ENCODE peak calls at places on chromosomes 7 and 10, in five cellular contexts. One of them, this sample, is unnamed.
A peak's percentile ranks its signal among the peaks of the same experiment; 100 is the strongest.

GRCh38 chr7:126988022-126988421 is 264.7 kb downstream of the GRM8 start:
- DNase-seq in A172: no peak
- DNase-seq in epithelial cell of esophagus: no peak
- DNase-seq in uterus: no peak
- DNase-seq in CD8-positive, alpha-beta T cell: no peak
- DNase-seq in this sample: no peak

GRCh38 chr10:114691442-114691941 is 33.4 kb upstream of the ABLIM1 start:
- DNase-seq in CD8-positive, alpha-beta T cell: no peak
- DNase-seq in uterus: no peak
- DNase-seq in A172: peak; percentile 50
- DNase-seq in epithelial cell of esophagus: peak; percentile 48
- DNase-seq in this sample: peak; percentile 70

GRCh38 chr10:68826764-68827591 is at the start of gene STOX1:
- DNase-seq in A172: peak; percentile 31
- DNase-seq in uterus: peak; percentile 36
- DNase-seq in CD8-positive, alpha-beta T cell: peak; percentile 14
- DNase-seq in epithelial cell of esophagus: peak; percentile 68
- DNase-seq in this sample: peak; percentile 71

GRCh38 chr7:152505606-152506005 is 69.8 kb upstream of the KMT2C start:
- DNase-seq in CD8-positive, alpha-beta T cell: no peak
- DNase-seq in A172: no peak
- DNase-seq in epithelial cell of esophagus: no peak
- DNase-seq in uterus: no peak
- DNase-seq in this sample: no peak

GRCh38 chr7:122829962-122830361 is 56.3 kb downstream of the CADPS2 start:
- DNase-seq in CD8-positive, alpha-beta T cell: no peak
- DNase-seq in uterus: no peak
- DNase-seq in A172: no peak
- DNase-seq in epithelial cell of esophagus: no peak
- DNase-seq in this sample: no peak

GRCh38 chr7:31027161-31027965 is 24.7 kb upstream of the ADCYAP1R1 start:
- DNase-seq in A172: no peak
- DNase-seq in uterus: peak; percentile 48
- DNase-seq in epithelial cell of esophagus: no peak
- DNase-seq in CD8-positive, alpha-beta T cell: no peak
- DNase-seq in this sample: no peak

GRCh38 chr10:133000648-133001047 is 58.3 kb upstream of the CFAP46 start:
- DNase-seq in CD8-positive, alpha-beta T cell: no peak
- DNase-seq in A172: no peak
- DNase-seq in epithelial cell of esophagus: no peak
- DNase-seq in uterus: no peak
- DNase-seq in this sample: no peak

GRCh38 chr10:58513189-58514101 is 773 bp downstream of the BICC1 start:
- DNase-seq in epithelial cell of esophagus: peak; percentile 35
- DNase-seq in uterus: peak; percentile 71
- DNase-seq in CD8-positive, alpha-beta T cell: no peak
- DNase-seq in A172: no peak
- DNase-seq in this sample: peak; percentile 95

GRCh38 chr7:134927723-134928122 is 58.6 kb upstream of the AGBL3 start:
- DNase-seq in CD8-positive, alpha-beta T cell: no peak
- DNase-seq in epithelial cell of esophagus: no peak
- DNase-seq in uterus: no peak
- DNase-seq in A172: no peak
- DNase-seq in this sample: no peak

GRCh38 chr7:90006988-90007387 is 147.3 kb upstream of the STEAP1 start:
- DNase-seq in A172: no peak
- DNase-seq in uterus: no peak
- DNase-seq in epithelial cell of esophagus: no peak
- DNase-seq in CD8-positive, alpha-beta T cell: no peak
- DNase-seq in this sample: no peak

GRCh38 chr10:122257041-122257440 is 14.1 kb upstream of the BTBD16 start:
- DNase-seq in uterus: no peak
- DNase-seq in epithelial cell of esophagus: no peak
- DNase-seq in A172: no peak
- DNase-seq in CD8-positive, alpha-beta T cell: no peak
- DNase-seq in this sample: no peak

GRCh38 chr10:27225011-27225590 is 15.5 kb downstream of the ACBD5 start:
- DNase-seq in CD8-positive, alpha-beta T cell: no peak
- DNase-seq in A172: no peak
- DNase-seq in epithelial cell of esophagus: no peak
- DNase-seq in uterus: no peak
- DNase-seq in this sample: no peak

GRCh38 chr10:27153855-27154198 is 357 bp downstream of the YME1L1 start:
- DNase-seq in uterus: no peak
- DNase-seq in epithelial cell of esophagus: peak; percentile 26
- DNase-seq in CD8-positive, alpha-beta T cell: no peak
- DNase-seq in A172: peak; percentile 46
- DNase-seq in this sample: peak; percentile 29

GRCh38 chr10:132450825-132451505 is 54.0 kb downstream of the PWWP2B start:
- DNase-seq in epithelial cell of esophagus: no peak
- DNase-seq in A172: no peak
- DNase-seq in CD8-positive, alpha-beta T cell: no peak
- DNase-seq in uterus: no peak
- DNase-seq in this sample: no peak

GRCh38 chr10:52951819-52952218 is 179.2 kb upstream of the MBL2 start:
- DNase-seq in CD8-positive, alpha-beta T cell: no peak
- DNase-seq in A172: peak; percentile 37
- DNase-seq in epithelial cell of esophagus: peak; percentile 61
- DNase-seq in uterus: no peak
- DNase-seq in this sample: peak; percentile 22

GRCh38 chr7:151087247-151088018 is 1.2 kb downstream of the AGAP3 start:
- DNase-seq in uterus: peak; percentile 56
- DNase-seq in CD8-positive, alpha-beta T cell: no peak
- DNase-seq in epithelial cell of esophagus: peak; percentile 68
- DNase-seq in A172: no peak
- DNase-seq in this sample: peak; percentile 68

GRCh38 chr10:1978593-1978992 is 241.3 kb upstream of the ADARB2 start:
- DNase-seq in uterus: no peak
- DNase-seq in epithelial cell of esophagus: peak; percentile 72
- DNase-seq in CD8-positive, alpha-beta T cell: no peak
- DNase-seq in A172: no peak
- DNase-seq in this sample: no peak

GRCh38 chr10:29761916-29762315 is 127.1 kb upstream of the SVIL start:
- DNase-seq in A172: no peak
- DNase-seq in CD8-positive, alpha-beta T cell: no peak
- DNase-seq in uterus: no peak
- DNase-seq in epithelial cell of esophagus: no peak
- DNase-seq in this sample: no peak

GRCh38 chr7:135552148-135552547 is 5.6 kb upstream of the NUP205 start:
- DNase-seq in CD8-positive, alpha-beta T cell: no peak
- DNase-seq in epithelial cell of esophagus: no peak
- DNase-seq in uterus: no peak
- DNase-seq in A172: no peak
- DNase-seq in this sample: no peak

GRCh38 chr10:50623299-50624153 is at the start of gene SGMS1:
- DNase-seq in epithelial cell of esophagus: peak; percentile 92
- DNase-seq in uterus: peak; percentile 75
- DNase-seq in CD8-positive, alpha-beta T cell: peak; percentile 62
- DNase-seq in A172: peak; percentile 39
- DNase-seq in this sample: peak; percentile 86

GRCh38 chr10:94133239-94133638 is 139.5 kb downstream of the PLCE1 start:
- DNase-seq in uterus: no peak
- DNase-seq in A172: peak; percentile 39
- DNase-seq in epithelial cell of esophagus: peak; percentile 24
- DNase-seq in CD8-positive, alpha-beta T cell: no peak
- DNase-seq in this sample: peak; percentile 60

GRCh38 chr10:70879244-70879643 is 9.1 kb downstream of the PCBD1 start:
- DNase-seq in uterus: no peak
- DNase-seq in epithelial cell of esophagus: no peak
- DNase-seq in CD8-positive, alpha-beta T cell: no peak
- DNase-seq in A172: no peak
- DNase-seq in this sample: no peak

GRCh38 chr7:84100866-84101265 is 93.7 kb downstream of the SEMA3A start:
- DNase-seq in epithelial cell of esophagus: peak; percentile 84
- DNase-seq in CD8-positive, alpha-beta T cell: no peak
- DNase-seq in A172: peak; percentile 30
- DNase-seq in uterus: no peak
- DNase-seq in this sample: peak; percentile 33

GRCh38 chr7:139571190-139571589 is 47.7 kb downstream of the CLEC2L start:
- DNase-seq in CD8-positive, alpha-beta T cell: no peak
- DNase-seq in epithelial cell of esophagus: no peak
- DNase-seq in uterus: no peak
- DNase-seq in A172: no peak
- DNase-seq in this sample: no peak

GRCh38 chr7:12805957-12806356 is 118.5 kb downstream of the ARL4A start:
- DNase-seq in uterus: no peak
- DNase-seq in CD8-positive, alpha-beta T cell: no peak
- DNase-seq in A172: no peak
- DNase-seq in epithelial cell of esophagus: no peak
- DNase-seq in this sample: no peak

GRCh38 chr10:46527241-46527811 is 29.1 kb downstream of the GPRIN2 start:
- DNase-seq in epithelial cell of esophagus: no peak
- DNase-seq in CD8-positive, alpha-beta T cell: no peak
- DNase-seq in uterus: peak; percentile 12
- DNase-seq in A172: no peak
- DNase-seq in this sample: no peak